ENCODE peak calls at places on chromosomes 12 and 14, in nine cellular contexts. N, W, J, R, U, E, M, C and H are unnamed samples.

GRCh38 chr12:126108247-126108646 is 1043.0 kb downstream of the AACS start:
- DNase-seq in R (no peak), W (no peak), C (no peak), M (no peak), N (no peak), E (no peak), U (no peak), J (no peak), H (no peak)

GRCh38 chr12:104282109-104282508 is 21.4 kb upstream of the EID3 start:
- DNase-seq in E (no peak), W (no peak), R (no peak), M (peak; percentile 59), U (no peak), C (no peak), N (no peak), J (no peak), H (no peak)

GRCh38 chr12:52130695-52131094 is 51.2 kb downstream of the SMIM41 start:
- DNase-seq in W (no peak), J (no peak), C (no peak), U (no peak), R (no peak), E (peak; percentile 49), M (no peak), N (peak; percentile 64), H (no peak)

GRCh38 chr14:101363880-101364391 is 197.4 kb upstream of the DIO3 start:
- DNase-seq in E (no peak), C (no peak), M (no peak), U (no peak), R (no peak), W (no peak), J (no peak), N (no peak), H (no peak)

GRCh38 chr14:89792489-89793366 is 161.8 kb downstream of the EFCAB11 start:
- DNase-seq in E (no peak), W (no peak), N (no peak), M (peak; percentile 47), R (no peak), J (no peak), U (no peak), C (no peak), H (no peak)

GRCh38 chr12:5665615-5666014 is 233.7 kb downstream of the NTF3 start:
- DNase-seq in C (no peak), W (no peak), M (no peak), E (no peak), N (no peak), U (no peak), R (no peak), J (no peak), H (no peak)

GRCh38 chr12:53750812-53751335 is 905 bp downstream of the CISTR start:
- DNase-seq in M (no peak), J (peak; percentile 63), N (peak; percentile 33), U (peak; percentile 8), R (no peak), W (no peak), E (no peak), C (peak; percentile 35), H (peak; percentile 72)

GRCh38 chr12:50402270-50403000 is 1.8 kb downstream of the LARP4 start:
- DNase-seq in C (no peak), W (no peak), R (no peak), M (no peak), J (no peak), E (no peak), U (no peak), N (no peak), H (no peak)

GRCh38 chr14:44803239-44803905 is 158.4 kb downstream of the KLHL28 start:
- DNase-seq in J (peak; percentile 35), E (no peak), M (peak; percentile 87), N (peak; percentile 46), R (no peak), U (no peak), C (no peak), W (no peak), H (peak; percentile 80)